ENCODE peak calls at places on chromosomes 4 and X, in seven cellular contexts. I is IMR-90, B is GM12878, O is mesenchymal stem cell, E is endodermal cell, M is mesendoderm, H is fibroblast of lung. T is an unnamed sample.

GRCh38 chr4:187019896-187020295 is 296.2 kb upstream of the FAT1 start:
- DNase-seq in M (peak; percentile 83), E (peak; percentile 76), O (no peak), B (no peak), I (no peak), H (no peak), T (no peak)

GRCh38 chr4:112766422-112766821 is 129.5 kb downstream of the LARP7 start:
- DNase-seq in I (peak; percentile 17), M (peak; percentile 71), B (no peak), O (peak; percentile 40), E (peak; percentile 77), H (peak; percentile 20), T (no peak)

GRCh38 chrX:41723305-41723704 is 676 bp upstream of the GPR82 start:
- DNase-seq in H (no peak), I (peak; percentile 4), E (no peak), M (no peak), B (no peak), O (peak; percentile 7), T (no peak)

GRCh38 chr4:140343303-140343702 is 30.1 kb upstream of the SCOC start:
- DNase-seq in M (peak; percentile 36), O (no peak), H (no peak), B (no peak), E (no peak), I (no peak), T (no peak)

GRCh38 chr4:56215901-56216300 is 171.4 kb downstream of the AASDH start:
- DNase-seq in B (no peak), M (peak; percentile 41), O (peak; percentile 28), I (peak; percentile 7), H (peak; percentile 83), E (no peak), T (no peak)

GRCh38 chr4:121243476-121243875 is 79.4 kb upstream of the TNIP3 start:
- DNase-seq in M (no peak), I (peak; percentile 9), B (no peak), H (peak; percentile 29), O (no peak), E (no peak), T (no peak)

GRCh38 chrX:70504772-70505450 is 60.3 kb downstream of the DLG3 start:
- DNase-seq in O (no peak), I (no peak), M (no peak), H (no peak), E (no peak), B (no peak), T (no peak)

GRCh38 chrX:155237719-155238118 is 21.5 kb downstream of the VBP1 start:
- DNase-seq in B (no peak), M (no peak), E (no peak), O (no peak), I (no peak), H (no peak), T (no peak)

GRCh38 chrX:11341274-11342256 is 48.4 kb downstream of the AMELX start:
- DNase-seq in H (peak; percentile 83), B (peak; percentile 17), O (peak; percentile 86), M (peak; percentile 0), E (no peak), I (peak; percentile 79), T (peak; percentile 35)

GRCh38 chr4:101086801-101087586 is 260.3 kb downstream of the PPP3CA start:
- DNase-seq in H (no peak), M (peak; percentile 82), O (no peak), I (no peak), B (no peak), E (peak; percentile 87), T (no peak)

GRCh38 chrX:9160698-9161329 is 126.9 kb upstream of the FAM9B start:
- DNase-seq in I (no peak), E (no peak), M (no peak), H (no peak), B (no peak), O (no peak), T (no peak)

GRCh38 chr4:170476351-170476750 is 386.6 kb upstream of the AADAT start:
- DNase-seq in I (no peak), H (no peak), O (peak; percentile 71), M (no peak), E (no peak), B (no peak), T (no peak)

GRCh38 chr4:4971796-4972195 is 47.5 kb downstream of the CYTL1 start:
- DNase-seq in M (no peak), E (no peak), I (no peak), B (no peak), O (no peak), H (no peak), T (no peak)

GRCh38 chr4:2805712-2806391 is 13.0 kb downstream of the SH3BP2 start:
- DNase-seq in O (no peak), H (no peak), I (no peak), B (no peak), M (no peak), E (no peak), T (no peak)

GRCh38 chr4:140243345-140243753 is 89.4 kb upstream of the MAML3 start:
- DNase-seq in I (no peak), O (no peak), B (peak; percentile 26), M (no peak), H (no peak), E (no peak), T (no peak)

GRCh38 chrX:10989386-10989785 is 121.7 kb upstream of the HCCS start:
- DNase-seq in B (no peak), E (peak; percentile 51), M (peak; percentile 93), O (peak; percentile 3), H (peak; percentile 46), I (no peak), T (no peak)

GRCh38 chr4:73450398-73451004 is 14.5 kb downstream of the AFP start:
- DNase-seq in B (no peak), O (peak; percentile 64), I (peak; percentile 89), H (peak; percentile 98), E (peak; percentile 73), M (peak; percentile 85), T (peak; percentile 80)

GRCh38 chr4:85677286-85677685 is 202.3 kb downstream of the ARHGAP24 start:
- DNase-seq in B (no peak), M (no peak), E (no peak), I (no peak), O (no peak), H (peak; percentile 51), T (no peak)

DNA sequence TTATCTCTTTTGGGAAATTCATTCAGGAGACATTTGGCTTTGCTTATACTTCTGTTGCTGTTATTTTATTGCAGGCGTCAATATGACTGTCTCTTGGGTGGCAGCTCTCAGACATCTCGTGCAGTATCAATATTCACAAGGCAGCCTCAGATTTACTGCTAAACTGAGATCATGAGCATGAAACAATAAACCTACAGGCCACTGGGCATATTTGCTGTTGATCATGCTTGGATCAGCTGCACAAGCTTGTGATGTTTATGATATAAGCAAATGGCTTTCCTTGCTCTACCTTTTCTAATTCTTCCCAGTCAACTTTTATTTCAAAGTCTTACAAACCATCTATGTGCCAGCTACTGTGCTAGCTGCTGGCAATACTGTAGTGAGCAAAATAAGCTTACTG is 39.2 kb downstream of the TSPAN5 start:
- DNase-seq in I (no peak), H (no peak), O (no peak), E (no peak), M (no peak), B (no peak), T (no peak)
- H3K9ac ChIP-seq in I (no peak overlapping the region), H (no peak overlapping the region), O (no peak overlapping the region), E (no peak overlapping the region), M (no peak overlapping the region), B (no peak overlapping the region), T (no peak overlapping the region)

GRCh38 chrX:18701621-18702361 is 5.7 kb upstream of the PPEF1 start:
- DNase-seq in H (peak; percentile 33), I (peak; percentile 9), E (no peak), M (no peak), B (no peak), O (peak; percentile 32), T (no peak)
- H3K27ac ChIP-seq in H (no peak overlapping the region), I (no peak overlapping the region), E (no peak overlapping the region), M (no peak overlapping the region), B (no peak overlapping the region), O (no peak overlapping the region), T (no peak overlapping the region)

DNA sequence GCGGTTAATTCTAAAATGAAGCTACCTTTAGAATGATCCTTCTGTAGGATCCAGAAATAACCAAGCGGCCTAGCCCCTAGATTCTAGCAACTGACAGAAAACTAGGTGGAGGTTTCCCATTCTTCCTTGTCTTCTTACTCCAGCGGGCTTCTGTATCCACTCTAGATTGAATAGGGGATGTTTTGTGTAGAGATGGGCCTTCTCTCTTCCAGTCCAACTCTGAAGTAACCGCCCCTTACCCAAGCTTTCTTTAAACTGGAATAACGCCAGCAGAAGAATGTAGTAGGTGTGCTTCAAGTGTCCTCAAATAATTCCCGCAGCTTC is 386 bp upstream of the TMEM184C start:
- DNase-seq in O (no peak), E (no peak), I (no peak), M (no peak), H (no peak), B (no peak), T (no peak)
- H3K9ac ChIP-seq in O (no peak overlapping the region), E (no peak overlapping the region), I (no peak overlapping the region), M (peak overlapping the region; percentile 6), H (no peak overlapping the region), B (peak overlapping the region; percentile 23), T (no peak overlapping the region)

DNA sequence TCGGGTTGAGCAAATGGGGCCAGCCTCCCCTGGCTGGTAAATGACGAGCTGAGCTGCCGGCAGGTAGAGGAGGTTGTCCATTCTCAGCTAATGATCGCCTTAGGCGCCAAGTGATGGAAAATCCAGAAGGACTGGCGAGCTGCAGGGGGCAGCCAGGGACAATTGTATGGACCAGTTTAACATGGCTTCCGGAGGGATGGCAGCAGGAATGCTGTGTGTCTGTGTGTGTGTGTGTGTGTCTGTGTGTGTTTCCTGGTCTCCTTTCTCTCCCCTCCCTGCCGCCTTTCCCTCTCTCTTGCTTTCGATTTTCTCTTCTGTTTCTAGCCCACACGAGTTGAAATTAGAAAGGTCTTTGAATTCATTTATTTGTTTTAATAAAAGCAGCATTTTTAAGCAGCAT is 45.2 kb upstream of the BCOR start:
- DNase-seq in I (no peak), H (no peak), M (peak; percentile 82), B (no peak), O (no peak), E (peak; percentile 83), T (no peak)
- H3K27ac ChIP-seq in I (no peak overlapping the region), H (no peak overlapping the region), M (no peak overlapping the region), B (no peak overlapping the region), O (no peak overlapping the region), E (no peak overlapping the region), T (no peak overlapping the region)

DNA sequence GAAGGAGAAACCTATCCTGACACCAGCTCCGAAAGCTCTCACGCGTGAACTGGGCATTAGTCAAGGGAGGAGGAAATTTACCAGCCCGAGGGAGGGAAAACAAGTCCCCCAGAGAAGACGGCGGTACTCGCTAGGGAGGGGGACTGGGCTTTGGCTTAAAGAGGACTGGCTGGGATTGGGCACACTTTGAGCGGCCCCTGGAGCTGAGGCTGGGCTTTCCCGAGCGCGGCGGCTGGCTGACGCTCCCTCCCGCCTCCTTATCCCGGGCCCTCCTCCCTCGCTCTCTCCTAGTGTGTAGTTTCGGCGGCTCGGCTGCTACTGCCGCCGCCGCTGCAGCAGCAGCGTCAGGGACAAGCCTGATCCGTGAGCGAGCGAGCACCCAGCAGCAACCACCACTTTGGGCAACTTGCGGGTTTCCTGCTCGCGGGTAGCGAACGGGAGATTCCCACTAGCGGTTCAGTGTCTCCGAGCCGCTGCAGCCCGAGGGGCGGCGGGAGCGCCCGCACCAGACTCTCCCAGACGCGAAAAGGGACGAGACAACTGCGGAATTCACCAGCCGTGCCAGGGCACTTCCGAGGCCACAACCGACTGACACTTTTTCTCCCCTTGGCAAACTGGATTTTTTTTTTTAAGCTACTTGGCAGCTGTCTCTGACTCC is 677 bp upstream of the PCDH7 start:
- DNase-seq in I (peak; percentile 68), B (no peak), M (peak; percentile 92), E (peak; percentile 92), O (peak; percentile 87), H (peak; percentile 83), T (no peak)
- H3K9ac ChIP-seq in I (peak overlapping the region; percentile 50), B (no peak overlapping the region), M (peak overlapping the region; percentile 92), E (peak overlapping the region; percentile 66), O (peak overlapping the region; percentile 76), H (peak overlapping the region; percentile 42), T (peak overlapping the region; percentile 81)